ENCODE peak calls at places on chromosomes 13 and 19, in nine cellular contexts. F is H54; Y is bronchial epithelial cell; I is stomach; T is activated CD8-positive, alpha-beta memory T cell treated with anti-CD3 and anti-CD28 coated beads for 1 hour; S is neural progenitor cell; X is anterior cingulate cortex; P is DMS153; U is HEK293T. L is an unnamed sample.
A peak's percentile ranks its signal among the peaks of the same experiment; 100 is the strongest.

GRCh38 chr19:504634-505033 is 2.7 kb upstream of the TPGS1 start:
- DNase-seq in F (no peak), Y (no peak), I (no peak), T (no peak), S (no peak), X (no peak), P (no peak), U (no peak), L (no peak)

GRCh38 chr19:49439841-49440240 is 1.5 kb downstream of the SLC17A7 start:
- DNase-seq in F (no peak), Y (no peak), I (no peak), T (no peak), S (no peak), X (no peak), P (no peak), U (no peak), L (no peak)

GRCh38 chr19:27671876-27672275 is 1541.1 kb downstream of the UQCRFS1 start:
- DNase-seq in F (no peak), Y (no peak), I (no peak), T (no peak), S (no peak), X (no peak), P (no peak), U (no peak), L (no peak)

GRCh38 chr13:93714171-93714570 is 487.6 kb downstream of the GPC6 start:
- DNase-seq in F (no peak), Y (no peak), I (no peak), T (no peak), S (no peak), X (no peak), P (no peak), U (no peak), L (no peak)

GRCh38 chr13:93289842-93290241 is 63.2 kb downstream of the GPC6 start:
- DNase-seq in F (no peak), Y (no peak), I (no peak), T (no peak), S (no peak), X (no peak), P (no peak), U (no peak), L (no peak)

GRCh38 chr13:102402292-102402691 is 444 bp upstream of the FGF14 start:
- DNase-seq in F (no peak), Y (peak; percentile 27), I (no peak), T (no peak), S (peak; percentile 91), X (peak; percentile 60), P (no peak), U (no peak), L (peak; percentile 46)

GRCh38 chr13:92463134-92463533 is 763.5 kb upstream of the GPC6 start:
- DNase-seq in F (no peak), Y (no peak), I (no peak), T (no peak), S (no peak), X (peak; percentile 0), P (peak; percentile 94), U (no peak), L (no peak)

GRCh38 chr13:36453518-36453917 is 21.2 kb downstream of the CCNA1 start:
- DNase-seq in F (no peak), Y (peak; percentile 28), I (no peak), T (no peak), S (peak; percentile 45), X (no peak), P (peak; percentile 40), U (peak; percentile 19), L (no peak)

GRCh38 chr19:42634409-42635232 is 39.9 kb upstream of the CEACAM8 start:
- DNase-seq in F (peak; percentile 56), Y (peak; percentile 29), I (peak; percentile 44), T (no peak), S (peak; percentile 2), X (peak; percentile 7), P (peak; percentile 8), U (peak; percentile 68), L (peak; percentile 35)

GRCh38 chr13:99572131-99572530 is 70.9 kb downstream of the TM9SF2 start:
- DNase-seq in F (no peak), Y (no peak), I (no peak), T (no peak), S (no peak), X (no peak), P (no peak), U (no peak), L (no peak)